ENCODE peak calls at places on chromosomes 13 and 19, in ten cellular contexts. W is activated T-cell treated with anti-CD3 and anti-CD28 coated beads, Interleukin-2, amount 50 U/mL, for 1 hour; A is GM04504; V is hypothalamus; I is GM06990; G is dermis blood vessel endothelial cell; U is choroid plexus epithelial cell; Z is psoas muscle; M is pancreas; B is activated B cell treated with CpG ODN at 0.5 μM for 24 hours. S is an unnamed sample.

GRCh38 chr19:55606471-55606787 is 982 bp downstream of the ZNF865 start:
- DNase-seq in W (no peak), A (no peak), V (no peak), I (no peak), G (no peak), U (no peak), Z (no peak), M (no peak), B (no peak), S (no peak)

GRCh38 chr13:28568286-28568685 is 73.4 kb upstream of the FLT1 start:
- DNase-seq in W (no peak), A (no peak), V (no peak), I (peak; percentile 19), G (peak; percentile 37), U (peak; percentile 43), Z (peak; percentile 77), M (peak; percentile 93), B (no peak), S (peak; percentile 78)

GRCh38 chr19:50486823-50487515 is 10.3 kb upstream of the GARIN5A start:
- DNase-seq in W (peak; percentile 59), A (no peak), V (no peak), I (no peak), G (peak; percentile 60), U (peak; percentile 53), Z (peak; percentile 74), M (no peak), B (no peak), S (no peak)

GRCh38 chr13:108266316-108266936 is 3.1 kb upstream of the TNFSF13B start:
- DNase-seq in W (no peak), A (no peak), V (no peak), I (no peak), G (peak; percentile 9), U (no peak), Z (no peak), M (no peak), B (no peak), S (no peak)

GRCh38 chr13:44302948-44303575 is 70.6 kb upstream of the SERP2 start:
- DNase-seq in W (no peak), A (no peak), V (no peak), I (no peak), G (no peak), U (no peak), Z (no peak), M (no peak), B (no peak), S (no peak)

GRCh38 chr13:99022953-99023352 is 45.1 kb upstream of the DOCK9 start:
- DNase-seq in W (no peak), A (no peak), V (no peak), I (no peak), G (no peak), U (no peak), Z (no peak), M (no peak), B (no peak), S (no peak)

GRCh38 chr19:44585371-44586141 is 27.8 kb upstream of the IGSF23 start:
- DNase-seq in W (no peak), A (no peak), V (no peak), I (no peak), G (peak; percentile 40), U (peak; percentile 49), Z (no peak), M (no peak), B (no peak), S (no peak)

GRCh38 chr19:19558636-19559035 is 20.6 kb downstream of the CILP2 start:
- DNase-seq in W (no peak), A (no peak), V (no peak), I (no peak), G (no peak), U (no peak), Z (no peak), M (no peak), B (no peak), S (no peak)

GRCh38 chr13:29310806-29311205 is 284.7 kb downstream of the SLC7A1 start:
- DNase-seq in W (no peak), A (no peak), V (no peak), I (no peak), G (no peak), U (no peak), Z (no peak), M (no peak), B (no peak), S (no peak)

GRCh38 chr19:13187419-13187818 is 37.2 kb downstream of the IER2 start:
- DNase-seq in W (no peak), A (no peak), V (no peak), I (no peak), G (no peak), U (no peak), Z (no peak), M (no peak), B (no peak), S (no peak)

GRCh38 chr13:78102121-78102677 is 183.6 kb upstream of the EDNRB start:
- DNase-seq in W (no peak), A (peak; percentile 50), V (no peak), I (peak; percentile 14), G (peak; percentile 35), U (peak; percentile 64), Z (peak; percentile 47), M (no peak), B (no peak), S (peak; percentile 46)

GRCh38 chr13:98576215-98576945 is 527 bp downstream of the STK24 start:
- DNase-seq in W (peak; percentile 64), A (no peak), V (no peak), I (peak; percentile 68), G (peak; percentile 55), U (no peak), Z (peak; percentile 74), M (peak; percentile 87), B (peak; percentile 57), S (peak; percentile 78)

GRCh38 chr13:83220241-83220640 is 662.0 kb downstream of the SLITRK1 start:
- DNase-seq in W (no peak), A (no peak), V (no peak), I (no peak), G (no peak), U (peak; percentile 39), Z (no peak), M (no peak), B (no peak), S (no peak)

GRCh38 chr13:71320452-71320851 is 546.6 kb downstream of the DACH1 start:
- DNase-seq in W (no peak), A (no peak), V (no peak), I (no peak), G (peak; percentile 62), U (peak; percentile 62), Z (no peak), M (no peak), B (no peak), S (no peak)

GRCh38 chr13:85729296-85729695 is 69.9 kb downstream of the SLITRK6 start:
- DNase-seq in W (no peak), A (no peak), V (no peak), I (no peak), G (no peak), U (peak; percentile 52), Z (no peak), M (no peak), B (no peak), S (no peak)

GRCh38 chr13:107296804-107297203 is 728.9 kb upstream of the ARGLU1 start:
- DNase-seq in W (no peak), A (no peak), V (no peak), I (no peak), G (peak; percentile 11), U (peak; percentile 67), Z (no peak), M (no peak), B (no peak), S (no peak)

GRCh38 chr19:1808395-1808731 is 3.7 kb downstream of the ATP8B3 start:
- DNase-seq in W (no peak), A (no peak), V (no peak), I (no peak), G (no peak), U (no peak), Z (no peak), M (no peak), B (no peak), S (no peak)

GRCh38 chr13:97194473-97194872 is 27.7 kb upstream of the MBNL2 start:
- DNase-seq in W (no peak), A (peak; percentile 4), V (no peak), I (no peak), G (peak; percentile 86), U (peak; percentile 74), Z (no peak), M (no peak), B (no peak), S (no peak)

GRCh38 chr13:31719214-31719613 is 20.1 kb upstream of the RXFP2 start:
- DNase-seq in W (no peak), A (no peak), V (no peak), I (no peak), G (no peak), U (no peak), Z (no peak), M (no peak), B (no peak), S (no peak)

GRCh38 chr19:10001899-10002298 is 8.4 kb downstream of the COL5A3 start:
- DNase-seq in W (no peak), A (peak; percentile 11), V (no peak), I (no peak), G (peak; percentile 11), U (peak; percentile 14), Z (peak; percentile 83), M (no peak), B (no peak), S (no peak)

GRCh38 chr19:8499048-8499833 is 3.2 kb downstream of the PRAM1 start:
- DNase-seq in W (no peak), A (no peak), V (no peak), I (no peak), G (no peak), U (no peak), Z (no peak), M (no peak), B (no peak), S (no peak)

GRCh38 chr19:5664515-5664914 is 15.8 kb downstream of the MICOS13 start:
- DNase-seq in W (no peak), A (no peak), V (no peak), I (no peak), G (no peak), U (no peak), Z (no peak), M (peak; percentile 22), B (no peak), S (no peak)

GRCh38 chr13:100751826-100752225 is 77.2 kb upstream of the TMTC4 start:
- DNase-seq in W (no peak), A (no peak), V (no peak), I (no peak), G (no peak), U (no peak), Z (no peak), M (no peak), B (no peak), S (no peak)

GRCh38 chr13:45224181-45224580 is 23.3 kb upstream of the KCTD4 start:
- DNase-seq in W (no peak), A (no peak), V (no peak), I (no peak), G (no peak), U (no peak), Z (no peak), M (no peak), B (no peak), S (no peak)

GRCh38 chr19:47613165-47614146 is 4.5 kb downstream of the BICRA start:
- DNase-seq in W (no peak), A (peak; percentile 57), V (no peak), I (no peak), G (peak; percentile 88), U (peak; percentile 75), Z (no peak), M (no peak), B (no peak), S (no peak)

GRCh38 chr19:16649734-16650133 is 10.2 kb downstream of the SMIM7 start:
- DNase-seq in W (no peak), A (no peak), V (no peak), I (no peak), G (peak; percentile 70), U (no peak), Z (no peak), M (no peak), B (no peak), S (no peak)

GRCh38 chr19:2353895-2354592 is 6.0 kb upstream of the TMPRSS9 start:
- DNase-seq in W (no peak), A (no peak), V (no peak), I (no peak), G (no peak), U (no peak), Z (no peak), M (no peak), B (no peak), S (no peak)

GRCh38 chr13:113083402-113084061 is 22.1 kb upstream of the F7 start:
- DNase-seq in W (no peak), A (no peak), V (peak; percentile 66), I (no peak), G (no peak), U (no peak), Z (peak; percentile 82), M (peak; percentile 50), B (no peak), S (no peak)

S was measured in ureter.